ENCODE peak calls at places on chromosome 18, in four cellular contexts. K is lower lobe of right lung, G is breast epithelium, R is hepatocyte. U is an unnamed sample.

GRCh38 chr18:37547196-37547595 is 18.4 kb downstream of the CELF4 start:
- DNase-seq in K (no peak), G (no peak), R (no peak), U (no peak)

GRCh38 chr18:36255072-36255708 is 42.3 kb upstream of the FHOD3 start:
- DNase-seq in K (no peak), R (no peak), G (no peak), U (no peak)

GRCh38 chr18:57427429-57428181 is 7.6 kb upstream of the ONECUT2 start:
- DNase-seq in K (no peak), R (peak), G (no peak), U (no peak)

GRCh38 chr18:73331212-73331772 is 463.5 kb upstream of the NETO1 start:
- DNase-seq in R (no peak), K (no peak), G (no peak), U (no peak)

GRCh38 chr18:79965119-79965902 is 868 bp downstream of the HSBP1L1 start:
- DNase-seq in K (peak), G (peak), R (peak), U (peak)

GRCh38 chr18:3230401-3231334 is 10.9 kb upstream of the MYOM1 start:
- DNase-seq in K (peak), R (no peak), G (no peak), U (no peak)

GRCh38 chr18:56062931-56063330 is 474.9 kb upstream of the TCF4 start:
- DNase-seq in R (no peak), K (no peak), G (no peak), U (no peak)

GRCh38 chr18:79733996-79734770 is 54.6 kb downstream of the CTDP1 start:
- DNase-seq in K (peak), G (no peak), R (no peak), U (no peak)

GRCh38 chr18:4455113-4455811 is at the start of gene DLGAP1:
- DNase-seq in K (peak), R (peak), G (peak), U (peak)

GRCh38 chr18:48024891-48025660 is 94.6 kb upstream of the SMAD2 start:
- DNase-seq in R (no peak), K (peak), G (no peak), U (no peak)

GRCh38 chr18:3180325-3180724 is 39.4 kb downstream of the MYOM1 start:
- DNase-seq in R (no peak), G (no peak), K (no peak), U (no peak)

GRCh38 chr18:80245781-80246655 is 1.3 kb downstream of the PARD6G start:
- DNase-seq in K (no peak), R (peak), G (peak), U (peak)

GRCh38 chr18:49243391-49243790 is 217.1 kb downstream of the DYM start:
- DNase-seq in R (no peak), K (no peak), G (no peak), U (no peak)

GRCh38 chr18:61964616-61965015 is 71.8 kb upstream of the RNF152 start:
- DNase-seq in G (no peak), K (no peak), R (no peak), U (no peak)

GRCh38 chr18:52791321-52791720 is 451.3 kb downstream of the DCC start:
- DNase-seq in R (no peak), G (no peak), K (no peak), U (no peak)

GRCh38 chr18:79903071-79903635 is 48.3 kb downstream of the SLC66A2 start:
- DNase-seq in K (no peak), G (no peak), R (no peak), U (peak)

GRCh38 chr18:59848002-59848401 is 51.8 kb upstream of the PMAIP1 start:
- DNase-seq in K (no peak), R (peak), G (no peak), U (no peak)

GRCh38 chr18:61606068-61606660 is 272.9 kb downstream of the CDH20 start:
- DNase-seq in K (no peak), R (peak), G (peak), U (no peak)

GRCh38 chr18:48955528-48956261 is 4.9 kb upstream of the SMAD7 start:
- DNase-seq in K (peak), G (no peak), R (peak), U (no peak)

GRCh38 chr18:78543201-78543725 is 436.4 kb upstream of the SALL3 start:
- DNase-seq in K (no peak), R (no peak), G (no peak), U (no peak)

GRCh38 chr18:2981212-2981728 is 31.7 kb downstream of the LPIN2 start:
- DNase-seq in R (peak), G (no peak), K (no peak), U (no peak)

GRCh38 chr18:66826211-66826610 is 222.3 kb upstream of the CDH19 start:
- DNase-seq in R (no peak), G (no peak), K (no peak), U (no peak)

GRCh38 chr18:34624551-34624950 is 85.5 kb upstream of the DTNA start:
- DNase-seq in K (no peak), R (no peak), G (no peak), U (no peak)

GRCh38 chr18:41378628-41379027 is 576.4 kb upstream of the PIK3C3 start:
- DNase-seq in K (no peak), G (no peak), R (peak), U (no peak)

GRCh38 chr18:35406666-35407065 is 29.5 kb upstream of the ZNF396 start:
- DNase-seq in R (peak), K (no peak), G (no peak), U (no peak)

GRCh38 chr18:13492314-13492713 is 234.0 kb downstream of the FAM210A start:
- DNase-seq in G (no peak), R (no peak), K (no peak), U (no peak)

GRCh38 chr18:72056171-72056570 is 488.0 kb downstream of the CBLN2 start:
- DNase-seq in G (no peak), K (no peak), R (no peak), U (no peak)

GRCh38 chr18:47075098-47075883 is 39.9 kb upstream of the ELOA2 start:
- DNase-seq in R (peak), K (no peak), G (no peak), U (no peak)

GRCh38 chr18:12027480-12027879 is 46.2 kb downstream of the IMPA2 start:
- DNase-seq in G (no peak), K (no peak), R (no peak), U (no peak)

GRCh38 chr18:42038936-42039335 is 83.9 kb downstream of the PIK3C3 start:
- DNase-seq in K (no peak), R (peak), G (no peak), U (no peak)

GRCh38 chr18:51197661-51198424 is at the start of gene MEX3C:
- DNase-seq in K (peak), R (peak), G (peak), U (peak)

GRCh38 chr18:12968115-12968514 is 20.3 kb downstream of the SEH1L start:
- DNase-seq in G (no peak), K (no peak), R (no peak), U (no peak)

GRCh38 chr18:59140287-59140885 is 702 bp downstream of the SEC11C start:
- DNase-seq in G (peak), K (no peak), R (peak), U (no peak)

GRCh38 chr18:13553449-13553848 is 172.9 kb downstream of the FAM210A start:
- DNase-seq in G (no peak), K (no peak), R (no peak), U (no peak)

GRCh38 chr18:9851511-9851910 is 34.3 kb upstream of the TXNDC2 start:
- DNase-seq in G (no peak), R (no peak), K (peak), U (no peak)

GRCh38 chr18:9850297-9850696 is 35.5 kb upstream of the TXNDC2 start:
- DNase-seq in R (no peak), G (no peak), K (no peak), U (no peak)

GRCh38 chr18:9848170-9848854 is 37.5 kb upstream of the TXNDC2 start:
- DNase-seq in K (no peak), R (no peak), G (no peak), U (no peak)

GRCh38 chr18:9852266-9853081 is 33.3 kb upstream of the TXNDC2 start:
- DNase-seq in G (no peak), R (no peak), K (no peak), U (no peak)

GRCh38 chr18:9849407-9849961 is 36.3 kb upstream of the TXNDC2 start:
- DNase-seq in K (peak), R (no peak), G (no peak), U (no peak)
- H3K27ac ChIP-seq in K (peak), R (no peak), G (peak), U (peak)

GRCh38 chr18:23232331-23232730 is 97.0 kb downstream of the CABLES1 start:
- DNase-seq in K (no peak), R (no peak), G (no peak), U (no peak)
- H3K27ac ChIP-seq in K (peak), R (peak), G (peak), U (peak)

GRCh38 chr18:23871410-23871809 is 143.1 kb upstream of the TTC39C start:
- DNase-seq in G (peak), R (peak), K (no peak), U (no peak)
- H3K27ac ChIP-seq in G (peak), R (peak), K (no peak), U (no peak)

GRCh38 chr18:31509571-31509970 is 11.6 kb downstream of the DSG2 start:
- DNase-seq in G (no peak), K (no peak), R (no peak), U (no peak)

GRCh38 chr18:31513189-31513907 is 15.4 kb downstream of the DSG2 start:
- DNase-seq in K (no peak), R (peak), G (no peak), U (no peak)

GRCh38 chr18:31510319-31510718 is 12.3 kb downstream of the DSG2 start:
- DNase-seq in G (no peak), R (peak), K (no peak), U (no peak)

GRCh38 chr18:31512203-31512764 is 14.3 kb downstream of the DSG2 start:
- DNase-seq in G (no peak), K (no peak), R (peak), U (no peak)

GRCh38 chr18:31511098-31511497 is 13.1 kb downstream of the DSG2 start:
- DNase-seq in R (no peak), G (no peak), K (no peak), U (no peak)
- H3K27ac ChIP-seq in R (peak), G (peak), K (no peak), U (no peak)

DNA sequence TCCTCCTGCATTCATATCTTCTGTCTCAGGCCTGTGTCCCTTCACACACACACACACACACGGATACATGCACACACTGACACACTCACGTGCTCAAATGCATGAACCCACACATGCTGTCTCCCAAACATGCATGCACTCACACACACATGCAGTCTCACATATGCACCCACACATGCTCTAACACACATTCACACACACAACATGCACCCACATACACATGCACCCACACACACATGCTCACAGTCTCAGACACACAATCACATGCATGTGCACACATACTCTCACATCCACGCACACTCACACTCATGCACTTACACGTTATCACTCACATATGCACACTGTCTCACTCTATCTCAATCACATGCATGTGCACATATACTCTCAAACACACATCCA is 1.9 kb upstream of the CD226 start:
- DNase-seq in K (no peak), G (no peak), R (no peak), U (no peak)
- H3K27ac ChIP-seq in K (no peak), G (no peak), R (no peak), U (no peak)

DNA sequence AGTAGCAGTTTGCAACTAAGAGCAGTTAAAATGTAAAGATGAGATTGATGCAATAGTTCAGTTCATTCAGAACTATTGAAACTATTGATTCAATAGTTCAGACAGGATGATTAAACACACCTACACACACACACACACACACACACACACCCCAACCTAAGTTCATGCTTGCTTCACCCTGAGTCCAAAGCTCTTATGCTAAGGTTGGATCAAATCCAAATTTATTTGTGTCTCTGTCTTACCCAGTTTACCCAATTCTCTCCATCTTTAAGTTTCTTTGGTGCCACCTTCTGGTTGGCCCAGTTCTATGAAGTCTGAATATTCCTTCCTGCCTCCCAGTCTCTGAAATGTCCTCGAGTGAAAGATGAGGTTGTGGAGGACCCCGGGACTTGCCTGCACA is 5.1 kb downstream of the SERPINB8 start:
- DNase-seq in K (no peak), R (no peak), G (no peak), U (no peak)
- H3K27ac ChIP-seq in K (no peak), R (no peak), G (no peak), U (peak)

GRCh38 chr18:26649193-26649543 is 100.8 kb upstream of the KCTD1 start:
- DNase-seq in G (no peak), R (no peak), K (no peak), U (no peak)
- H3K27ac ChIP-seq in G (no peak), R (no peak), K (no peak), U (peak)